ENCODE peak calls at places on chromosomes 12 and 14, in five cellular contexts. Z is OCI-LY7, W is uterus, D is body of pancreas, L is heart right ventricle. K is an unnamed sample.

GRCh38 chr14:55699131-55700057 is 119.4 kb downstream of the KTN1 start:
- DNase-seq in Z (no peak), W (no peak), D (no peak), L (no peak), K (peak; percentile 78)

GRCh38 chr14:68781161-68782021 is 11.5 kb downstream of the ZFP36L1 start:
- DNase-seq in Z (peak; percentile 39), W (peak; percentile 44), D (peak; percentile 68), L (no peak), K (no peak)

GRCh38 chr14:35234007-35234406 is 58.2 kb upstream of the PSMA6 start:
- DNase-seq in Z (no peak), W (no peak), D (no peak), L (no peak), K (peak; percentile 86)

GRCh38 chr12:15428632-15429031 is 106.3 kb downstream of the PTPRO start:
- DNase-seq in Z (no peak), W (no peak), D (no peak), L (no peak), K (peak; percentile 5)

GRCh38 chr12:18861287-18861858 is 123.5 kb downstream of the CAPZA3 start:
- DNase-seq in Z (peak; percentile 21), W (no peak), D (no peak), L (no peak), K (no peak)

GRCh38 chr12:22083167-22083566 is 37.1 kb downstream of the CMAS start:
- DNase-seq in Z (peak; percentile 31), W (no peak), D (no peak), L (no peak), K (peak; percentile 38)

GRCh38 chr12:93622485-93622884 is 50.0 kb downstream of the SOCS2 start:
- DNase-seq in Z (no peak), W (no peak), D (no peak), L (no peak), K (peak; percentile 89)

GRCh38 chr12:120257041-120257821 is 8.3 kb downstream of the PXN start:
- DNase-seq in Z (no peak), W (peak; percentile 53), D (peak; percentile 64), L (peak; percentile 72), K (peak; percentile 97)

GRCh38 chr12:66900616-66901015 is 221.7 kb upstream of the GRIP1 start:
- DNase-seq in Z (no peak), W (no peak), D (peak; percentile 17), L (no peak), K (no peak)

GRCh38 chr12:119693511-119693910 is 25.6 kb downstream of the PRKAB1 start:
- DNase-seq in Z (no peak), W (no peak), D (no peak), L (no peak), K (peak; percentile 41)

GRCh38 chr12:69027411-69027811 is 94.4 kb upstream of the CPM start:
- DNase-seq in Z (no peak), W (no peak), D (no peak), L (no peak), K (peak; percentile 33)

GRCh38 chr12:3777206-3777809 is 24.4 kb upstream of the CRACR2A start:
- DNase-seq in Z (peak; percentile 50), W (no peak), D (peak; percentile 44), L (no peak), K (peak; percentile 50)

GRCh38 chr14:51884086-51884927 is 23.9 kb downstream of the GNG2 start:
- DNase-seq in Z (no peak), W (no peak), D (peak; percentile 14), L (no peak), K (peak; percentile 67)

GRCh38 chr12:78778339-78778738 is 86.2 kb upstream of the SYT1 start:
- DNase-seq in Z (no peak), W (no peak), D (no peak), L (no peak), K (peak; percentile 54)

GRCh38 chr14:100522616-100523021 is 64.6 kb downstream of the BEGAIN start:
- DNase-seq in Z (no peak), W (peak; percentile 12), D (no peak), L (no peak), K (no peak)

GRCh38 chr12:21818627-21819026 is 44.1 kb upstream of the KCNJ8 start:
- DNase-seq in Z (no peak), W (no peak), D (no peak), L (no peak), K (peak; percentile 72)

GRCh38 chr14:64364907-64365306 is 23.2 kb upstream of the MTHFD1 start:
- DNase-seq in Z (no peak), W (no peak), D (no peak), L (no peak), K (peak; percentile 22)

GRCh38 chr12:66144796-66145754 is 14.5 kb upstream of the LLPH start:
- DNase-seq in Z (peak; percentile 44), W (peak; percentile 26), D (peak; percentile 72), L (no peak), K (peak; percentile 77)

GRCh38 chr14:21072102-21072501 is 2.0 kb downstream of the ARHGEF40 start:
- DNase-seq in Z (no peak), W (no peak), D (peak; percentile 51), L (no peak), K (peak; percentile 86)

GRCh38 chr12:85277900-85278597 is 2.0 kb upstream of the ALX1 start:
- DNase-seq in Z (no peak), W (no peak), D (no peak), L (no peak), K (no peak)

GRCh38 chr14:99133563-99134332 is 138.2 kb downstream of the BCL11B start:
- DNase-seq in Z (no peak), W (peak; percentile 47), D (no peak), L (no peak), K (no peak)

GRCh38 chr12:131119936-131120335 is 166.2 kb downstream of the ADGRD1 start:
- DNase-seq in Z (no peak), W (no peak), D (no peak), L (no peak), K (no peak)

GRCh38 chr14:103519837-103520212 is 2.8 kb downstream of the CKB start:
- DNase-seq in Z (no peak), W (peak; percentile 41), D (no peak), L (peak; percentile 32), K (no peak)

GRCh38 chr12:4069046-4070010 is 196.1 kb upstream of the PARP11 start:
- DNase-seq in Z (no peak), W (no peak), D (no peak), L (no peak), K (no peak)

GRCh38 chr12:13383379-13383778 is 186.9 kb downstream of the EMP1 start:
- DNase-seq in Z (no peak), W (no peak), D (no peak), L (no peak), K (no peak)

GRCh38 chr14:68374682-68375081 is 418.2 kb downstream of the ZFP36L1 start:
- DNase-seq in Z (no peak), W (peak; percentile 31), D (no peak), L (no peak), K (no peak)

GRCh38 chr14:36426836-36427235 is 93.2 kb downstream of the NKX2-1 start:
- DNase-seq in Z (no peak), W (no peak), D (no peak), L (no peak), K (no peak)

GRCh38 chr14:31893156-31893813 is 183.8 kb upstream of the ARHGAP5 start:
- DNase-seq in Z (no peak), W (no peak), D (no peak), L (no peak), K (no peak)

GRCh38 chr14:104311358-104311757 is 173.0 kb downstream of the KIF26A start:
- DNase-seq in Z (no peak), W (no peak), D (no peak), L (no peak), K (no peak)

GRCh38 chr12:113456761-113457160 is 14.9 kb downstream of the LHX5 start:
- DNase-seq in Z (peak; percentile 89), W (no peak), D (no peak), L (no peak), K (no peak)
- TF ChIP-seq CTCF in Z (no peak), W (no peak), D (no peak), L (no peak), K (no peak)

GRCh38 chr12:30438526-30439120 is 257.0 kb downstream of the IPO8 start:
- DNase-seq in Z (no peak), W (no peak), D (no peak), L (no peak), K (no peak)

GRCh38 chr12:30437044-30437443 is 258.6 kb downstream of the IPO8 start:
- DNase-seq in Z (no peak), W (no peak), D (no peak), L (no peak), K (no peak)

GRCh38 chr12:30437616-30438015 is 258.1 kb downstream of the IPO8 start:
- DNase-seq in Z (no peak), W (no peak), D (peak; percentile 16), L (no peak), K (peak; percentile 29)

GRCh38 chr12:30440826-30441602 is 254.7 kb downstream of the IPO8 start:
- DNase-seq in Z (peak; percentile 2), W (no peak), D (no peak), L (no peak), K (peak; percentile 13)
- TF ChIP-seq CTCF in Z (peak; percentile 50), W (no peak), D (peak; percentile 17), L (peak; percentile 32), K (peak; percentile 53)

GRCh38 chr14:70036665-70037064 is 152.1 kb downstream of the SLC8A3 start:
- DNase-seq in Z (no peak), W (no peak), D (no peak), L (no peak), K (no peak)
- TF ChIP-seq CTCF in Z (peak; percentile 20), W (no peak), D (no peak), L (no peak), K (no peak)

GRCh38 chr12:113346387-113346786 is 11.5 kb upstream of the SLC8B1 start:
- DNase-seq in Z (no peak), W (no peak), D (no peak), L (no peak), K (no peak)
- TF ChIP-seq CTCF in Z (no peak), W (no peak), D (no peak), L (no peak), K (no peak)

GRCh38 chr14:106134901-106135300 is 608.5 kb downstream of the TMEM121 start:
- DNase-seq in Z (no peak), W (no peak), D (no peak), L (no peak), K (no peak)

GRCh38 chr14:106129274-106129673 is 602.9 kb downstream of the TMEM121 start:
- DNase-seq in Z (no peak), W (no peak), D (no peak), L (no peak), K (no peak)
- TF ChIP-seq CTCF in Z (no peak), W (no peak), D (no peak), L (no peak), K (no peak)

GRCh38 chr12:43728117-43728516 is 30.5 kb downstream of the PUS7L start:
- DNase-seq in Z (no peak), W (no peak), D (no peak), L (no peak), K (peak; percentile 2)
- TF ChIP-seq CTCF in Z (peak; percentile 76), W (no peak), D (no peak), L (peak; percentile 50), K (peak; percentile 30)